ENCODE peak calls at places on chromosomes 12 and 14, in nine cellular contexts. F is A549, V is anterior cingulate cortex, J is Ammon's horn, N is NCI-H774, Z is mesenchymal stem cell, D is KG1, H is renal cortical epithelial cell, W is cardiac fibroblast. A is an unnamed sample.

GRCh38 chr12:105428793-105429192 is 98.3 kb downstream of the C12orf75 start:
- DNase-seq in F (no peak), V (no peak), J (no peak), N (no peak), Z (no peak), D (no peak), H (no peak), W (peak), A (peak)

GRCh38 chr12:131896811-131897270 is 2.4 kb downstream of the ULK1 start:
- DNase-seq in F (no peak), V (no peak), J (peak), N (no peak), Z (no peak), D (no peak), H (no peak), W (no peak), A (no peak)

GRCh38 chr12:109449845-109450532 is 27.1 kb downstream of the KCTD10 start:
- DNase-seq in F (no peak), V (no peak), J (no peak), N (no peak), Z (no peak), D (no peak), H (no peak), W (no peak), A (no peak)

GRCh38 chr12:82635263-82635662 is 51.4 kb upstream of the TMTC2 start:
- DNase-seq in F (no peak), V (no peak), J (no peak), N (no peak), Z (no peak), D (no peak), H (no peak), W (no peak), A (no peak)

GRCh38 chr12:89574736-89575208 is 48.9 kb upstream of the POC1B start:
- DNase-seq in F (no peak), V (no peak), J (no peak), N (no peak), Z (peak), D (no peak), H (peak), W (peak), A (no peak)

GRCh38 chr12:52846356-52846970 is 2.3 kb downstream of the KRT78 start:
- DNase-seq in F (no peak), V (no peak), J (no peak), N (no peak), Z (no peak), D (no peak), H (no peak), W (no peak), A (peak)

GRCh38 chr14:103488960-103489359 is 33.7 kb downstream of the CKB start:
- DNase-seq in F (no peak), V (no peak), J (no peak), N (no peak), Z (no peak), D (no peak), H (no peak), W (peak), A (no peak)

GRCh38 chr12:116759783-116760581 is 21.9 kb downstream of the RNFT2 start:
- DNase-seq in F (no peak), V (no peak), J (no peak), N (no peak), Z (no peak), D (no peak), H (no peak), W (peak), A (no peak)

GRCh38 chr14:89284368-89285058 is 132.5 kb downstream of the FOXN3 start:
- DNase-seq in F (no peak), V (no peak), J (no peak), N (no peak), Z (no peak), D (no peak), H (peak), W (no peak), A (no peak)

GRCh38 chr14:49249022-49249421 is 337.2 kb downstream of the RPS29 start:
- DNase-seq in F (no peak), V (no peak), J (no peak), N (no peak), Z (peak), D (no peak), H (peak), W (peak), A (peak)

GRCh38 chr12:55619352-55620138 is 17.1 kb upstream of the OR10P1 start:
- DNase-seq in F (peak), V (no peak), J (peak), N (peak), Z (peak), D (peak), H (peak), W (peak), A (peak)

GRCh38 chr14:39768579-39768978 is 336.3 kb upstream of the FBXO33 start:
- DNase-seq in F (no peak), V (no peak), J (no peak), N (no peak), Z (no peak), D (no peak), H (peak), W (no peak), A (no peak)

GRCh38 chr12:122980192-122981035 is at the start of gene ARL6IP4:
- DNase-seq in F (peak), V (peak), J (peak), N (peak), Z (peak), D (peak), H (no peak), W (peak), A (peak)

GRCh38 chr12:59937148-59937547 is 341.3 kb downstream of the SLC16A7 start:
- DNase-seq in F (no peak), V (no peak), J (no peak), N (no peak), Z (no peak), D (no peak), H (no peak), W (no peak), A (no peak)

GRCh38 chr12:67484788-67485480 is 163.6 kb upstream of the DYRK2 start:
- DNase-seq in F (no peak), V (no peak), J (no peak), N (no peak), Z (no peak), D (no peak), H (no peak), W (no peak), A (peak)

GRCh38 chr12:107775093-107775721 is 703 bp downstream of the ASCL4 start:
- DNase-seq in F (no peak), V (no peak), J (peak), N (no peak), Z (no peak), D (no peak), H (no peak), W (peak), A (no peak)

GRCh38 chr14:37083599-37083998 is 88.8 kb downstream of the SLC25A21 start:
- DNase-seq in F (no peak), V (no peak), J (no peak), N (no peak), Z (no peak), D (no peak), H (no peak), W (no peak), A (no peak)

GRCh38 chr12:46915082-46915481 is 89.3 kb upstream of the SLC38A4 start:
- DNase-seq in F (no peak), V (no peak), J (no peak), N (no peak), Z (peak), D (no peak), H (peak), W (peak), A (peak)

GRCh38 chr14:26332966-26333365 is 264.9 kb downstream of the NOVA1 start:
- DNase-seq in F (no peak), V (no peak), J (no peak), N (no peak), Z (no peak), D (no peak), H (peak), W (peak), A (peak)

GRCh38 chr12:11486623-11487444 is 91.5 kb upstream of the PRB2 start:
- DNase-seq in F (peak), V (peak), J (peak), N (peak), Z (peak), D (peak), H (peak), W (peak), A (peak)

A was measured in bronchial epithelial cell.